ENCODE peak calls at places on chromosomes 11 and 22, in ten cellular contexts. B is heart right ventricle, U is right atrium auricular region, J is cardiac muscle cell, V is dorsolateral prefrontal cortex, I is stomach, W is Peyer's patch, F is neural progenitor cell, A is caudate nucleus, C is pancreas. S is an unnamed sample.

GRCh38 chr22:17997456-17997855 is 26.9 kb downstream of the MICAL3 start:
- DNase-seq in B (no peak), U (no peak), J (no peak), V (no peak), I (no peak), W (no peak), F (no peak), A (no peak), C (no peak), S (no peak)

GRCh38 chr11:77236901-77237300 is 64.6 kb downstream of the GDPD4 start:
- DNase-seq in B (no peak), U (no peak), J (no peak), V (no peak), I (no peak), W (no peak), F (no peak), A (no peak), C (no peak), S (no peak)

GRCh38 chr11:16857186-16857585 is 118.7 kb downstream of the C11orf58 start:
- DNase-seq in B (peak; percentile 55), U (no peak), J (no peak), V (no peak), I (no peak), W (no peak), F (no peak), A (no peak), C (no peak), S (no peak)

GRCh38 chr11:99739464-99740089 is 718.8 kb downstream of the CNTN5 start:
- DNase-seq in B (no peak), U (no peak), J (peak; percentile 68), V (no peak), I (no peak), W (no peak), F (peak; percentile 59), A (no peak), C (no peak), S (no peak)

GRCh38 chr11:69380921-69381581 is 87.1 kb downstream of the MYEOV start:
- DNase-seq in B (peak; percentile 9), U (no peak), J (no peak), V (no peak), I (peak; percentile 24), W (peak; percentile 29), F (no peak), A (peak; percentile 9), C (no peak), S (no peak)

GRCh38 chr11:116030697-116031331 is 526.6 kb upstream of the CADM1 start:
- DNase-seq in B (no peak), U (no peak), J (no peak), V (no peak), I (no peak), W (no peak), F (no peak), A (no peak), C (no peak), S (no peak)

GRCh38 chr11:82989628-82990404 is 81.9 kb downstream of the RAB30 start:
- DNase-seq in B (no peak), U (no peak), J (no peak), V (no peak), I (no peak), W (no peak), F (peak; percentile 70), A (no peak), C (no peak), S (no peak)

GRCh38 chr11:6438979-6439571 is 1.7 kb downstream of the HPX start:
- DNase-seq in B (no peak), U (no peak), J (peak; percentile 69), V (peak; percentile 55), I (peak; percentile 68), W (peak; percentile 79), F (peak; percentile 69), A (peak; percentile 12), C (peak; percentile 46), S (peak; percentile 46)

GRCh38 chr11:79362821-79363220 is 78.0 kb downstream of the TENM4 start:
- DNase-seq in B (no peak), U (no peak), J (no peak), V (no peak), I (no peak), W (no peak), F (no peak), A (no peak), C (no peak), S (no peak)

GRCh38 chr11:118241191-118242098 is 10.7 kb downstream of the MPZL3 start:
- DNase-seq in B (no peak), U (no peak), J (peak; percentile 32), V (no peak), I (peak; percentile 47), W (peak; percentile 76), F (no peak), A (no peak), C (peak; percentile 11), S (no peak)

GRCh38 chr11:46404476-46405017 is 13.0 kb upstream of the CHRM4 start:
- DNase-seq in B (no peak), U (no peak), J (no peak), V (no peak), I (no peak), W (no peak), F (no peak), A (no peak), C (no peak), S (no peak)

GRCh38 chr22:27537481-27537891 is 264.1 kb downstream of the MN1 start:
- DNase-seq in B (peak; percentile 62), U (no peak), J (peak; percentile 82), V (no peak), I (no peak), W (no peak), F (no peak), A (no peak), C (no peak), S (no peak)

GRCh38 chr11:19392321-19392720 is 151.6 kb upstream of the E2F8 start:
- DNase-seq in B (no peak), U (no peak), J (no peak), V (no peak), I (no peak), W (no peak), F (no peak), A (no peak), C (no peak), S (no peak)

GRCh38 chr22:24989541-24989951 is 37.0 kb downstream of the KIAA1671 start:
- DNase-seq in B (no peak), U (no peak), J (peak; percentile 38), V (no peak), I (no peak), W (no peak), F (no peak), A (no peak), C (no peak), S (no peak)
- H3K27ac ChIP-seq in B (peak overlapping the region; percentile 54), U (peak overlapping the region; percentile 78), J (peak overlapping the region; percentile 23), V (no peak overlapping the region), I (peak overlapping the region; percentile 70), W (no peak overlapping the region), F (peak overlapping the region; percentile 1), A (peak overlapping the region; percentile 74), C (no peak overlapping the region), S (peak overlapping the region; percentile 21)

GRCh38 chr22:24171822-24172221 is 9.5 kb upstream of the SUSD2 start:
- DNase-seq in B (no peak), U (no peak), J (no peak), V (no peak), I (no peak), W (no peak), F (no peak), A (no peak), C (no peak), S (no peak)

GRCh38 chr22:24169439-24170058 is 11.7 kb upstream of the SUSD2 start:
- DNase-seq in B (no peak), U (no peak), J (no peak), V (no peak), I (no peak), W (no peak), F (no peak), A (no peak), C (no peak), S (no peak)

GRCh38 chr22:24166811-24167210 is 14.5 kb upstream of the SUSD2 start:
- DNase-seq in B (no peak), U (no peak), J (no peak), V (no peak), I (no peak), W (no peak), F (no peak), A (no peak), C (no peak), S (no peak)

GRCh38 chr22:24170189-24170588 is 11.1 kb upstream of the SUSD2 start:
- DNase-seq in B (no peak), U (no peak), J (no peak), V (peak; percentile 52), I (no peak), W (no peak), F (peak; percentile 24), A (no peak), C (no peak), S (no peak)

GRCh38 chr22:24170632-24171031 is 10.7 kb upstream of the SUSD2 start:
- DNase-seq in B (no peak), U (no peak), J (no peak), V (no peak), I (no peak), W (no peak), F (no peak), A (no peak), C (no peak), S (no peak)
- H3K27ac ChIP-seq in B (no peak overlapping the region), U (no peak overlapping the region), J (no peak overlapping the region), V (no peak overlapping the region), I (peak overlapping the region; percentile 32), W (no peak overlapping the region), F (no peak overlapping the region), A (no peak overlapping the region), C (no peak overlapping the region), S (no peak overlapping the region)

GRCh38 chr22:49968313-49968830 is 7.8 kb downstream of the PIM3 start:
- DNase-seq in B (peak; percentile 17), U (no peak), J (no peak), V (peak; percentile 29), I (peak; percentile 34), W (peak; percentile 46), F (no peak), A (no peak), C (peak; percentile 21), S (no peak)
- H3K27ac ChIP-seq in B (peak overlapping the region; percentile 99), U (peak overlapping the region; percentile 96), J (peak overlapping the region; percentile 94), V (peak overlapping the region; percentile 94), I (peak overlapping the region; percentile 98), W (peak overlapping the region; percentile 77), F (no peak overlapping the region), A (peak overlapping the region; percentile 90), C (no peak overlapping the region), S (peak overlapping the region; percentile 93)

GRCh38 chr22:19991395-19991644 is 25.3 kb downstream of the ARVCF start:
- DNase-seq in B (no peak), U (no peak), J (no peak), V (no peak), I (no peak), W (no peak), F (no peak), A (no peak), C (no peak), S (no peak)

GRCh38 chr22:19991645-19992451 is 24.8 kb downstream of the ARVCF start:
- DNase-seq in B (peak; percentile 36), U (no peak), J (no peak), V (no peak), I (no peak), W (no peak), F (no peak), A (peak; percentile 24), C (no peak), S (peak; percentile 51)

GRCh38 chr22:19989725-19990067 is 26.9 kb downstream of the ARVCF start:
- DNase-seq in B (peak; percentile 2), U (no peak), J (no peak), V (no peak), I (no peak), W (no peak), F (no peak), A (no peak), C (no peak), S (no peak)

GRCh38 chr22:19990188-19990587 is 26.4 kb downstream of the ARVCF start:
- DNase-seq in B (peak; percentile 1), U (no peak), J (no peak), V (no peak), I (no peak), W (no peak), F (no peak), A (no peak), C (no peak), S (no peak)

GRCh38 chr22:19990609-19991394 is 25.8 kb downstream of the ARVCF start:
- DNase-seq in B (peak; percentile 11), U (no peak), J (no peak), V (no peak), I (no peak), W (no peak), F (no peak), A (no peak), C (no peak), S (no peak)
- H3K27ac ChIP-seq in B (peak overlapping the region; percentile 9), U (no peak overlapping the region), J (no peak overlapping the region), V (no peak overlapping the region), I (peak overlapping the region; percentile 19), W (no peak overlapping the region), F (no peak overlapping the region), A (peak overlapping the region; percentile 85), C (no peak overlapping the region), S (no peak overlapping the region)